ENCODE peak calls at places on chromosomes 6 and 20, in ten cellular contexts. B is left cardiac atrium; F is fibroblast of lung; H is Karpas-422; I is NCI-H1694 treated with DMSO at 0.1 percent for 48 hours; A is uterus; S is foreskin fibroblast; D is D341Med; J is transverse colon; V is activated T-helper 1 cell treated with anti-CD3 and anti-CD28 coated beads, Interleukin-12 subunit alpha, Interleukin-12 subunit beta, Interleukin-2, Interleukin-4 antibody, amounts not matched to agents 30 ng/mL and 10 ng/mL and 1 ng/mL, durations not matched to agents 14 hours and 24 hours and 36 hours. U is an unnamed sample.

GRCh38 chr6:113190170-113190569 is 667.0 kb upstream of the MARCKS start:
- DNase-seq in B (no peak), F (peak; percentile 11), H (no peak), I (no peak), A (no peak), S (no peak), D (peak; percentile 24), J (no peak), V (no peak), U (no peak)

GRCh38 chr20:59939879-59940128 is 301 bp downstream of the PPP1R3D start:
- DNase-seq in B (peak; percentile 49), F (no peak), H (no peak), I (no peak), A (no peak), S (peak; percentile 45), D (peak; percentile 53), J (peak; percentile 46), V (peak; percentile 9), U (no peak)

GRCh38 chr20:64080013-64080812 is at the start of gene OPRL1:
- DNase-seq in B (no peak), F (no peak), H (no peak), I (no peak), A (no peak), S (peak; percentile 55), D (no peak), J (no peak), V (no peak), U (no peak)

GRCh38 chr6:159043986-159044385 is 805 bp downstream of the TAGAP start:
- DNase-seq in B (no peak), F (no peak), H (peak; percentile 47), I (no peak), A (no peak), S (no peak), D (no peak), J (no peak), V (no peak), U (no peak)

GRCh38 chr6:2387445-2387844 is 142.0 kb upstream of the GMDS start:
- DNase-seq in B (no peak), F (no peak), H (no peak), I (no peak), A (no peak), S (no peak), D (no peak), J (no peak), V (no peak), U (no peak)

GRCh38 chr20:11158146-11158545 is 484.3 kb upstream of the JAG1 start:
- DNase-seq in B (no peak), F (no peak), H (no peak), I (no peak), A (no peak), S (no peak), D (no peak), J (no peak), V (no peak), U (no peak)

GRCh38 chr20:36004045-36004444 is 35.7 kb downstream of the CNBD2 start:
- DNase-seq in B (no peak), F (no peak), H (no peak), I (no peak), A (no peak), S (peak; percentile 54), D (no peak), J (no peak), V (no peak), U (no peak)

GRCh38 chr6:163585932-163586437 is 171.5 kb downstream of the QKI start:
- DNase-seq in B (peak; percentile 76), F (peak; percentile 92), H (no peak), I (no peak), A (peak; percentile 46), S (peak; percentile 93), D (no peak), J (no peak), V (no peak), U (no peak)

GRCh38 chr20:9068232-9068781 is 580 bp upstream of the PLCB4 start:
- DNase-seq in B (peak; percentile 56), F (no peak), H (no peak), I (no peak), A (no peak), S (peak; percentile 66), D (peak; percentile 49), J (peak; percentile 36), V (no peak), U (no peak)

GRCh38 chr20:38303908-38304379 is at the start of gene BPI:
- DNase-seq in B (no peak), F (no peak), H (no peak), I (no peak), A (no peak), S (no peak), D (no peak), J (no peak), V (no peak), U (no peak)

GRCh38 chr6:18024876-18025275 is 37.4 kb upstream of the KIF13A start:
- DNase-seq in B (no peak), F (no peak), H (no peak), I (no peak), A (no peak), S (no peak), D (no peak), J (no peak), V (no peak), U (no peak)

GRCh38 chr6:118775381-118775780 is 118.6 kb upstream of the ASF1A start:
- DNase-seq in B (no peak), F (no peak), H (no peak), I (no peak), A (no peak), S (no peak), D (no peak), J (no peak), V (no peak), U (no peak)

GRCh38 chr6:130116273-130116672 is 97.9 kb downstream of the L3MBTL3 start:
- DNase-seq in B (no peak), F (no peak), H (peak; percentile 72), I (no peak), A (no peak), S (no peak), D (no peak), J (no peak), V (no peak), U (no peak)

GRCh38 chr6:71473908-71474307 is 185.3 kb downstream of the OGFRL1 start:
- DNase-seq in B (peak; percentile 54), F (peak; percentile 95), H (no peak), I (no peak), A (peak; percentile 50), S (peak; percentile 95), D (no peak), J (peak; percentile 28), V (no peak), U (no peak)

GRCh38 chr6:30493643-30494250 is 4.4 kb downstream of the HLA-E start:
- DNase-seq in B (no peak), F (no peak), H (peak; percentile 76), I (no peak), A (no peak), S (no peak), D (no peak), J (no peak), V (no peak), U (no peak)

GRCh38 chr6:151514000-151514730 is 20.3 kb downstream of the CCDC170 start:
- DNase-seq in B (no peak), F (no peak), H (no peak), I (no peak), A (no peak), S (no peak), D (no peak), J (no peak), V (no peak), U (no peak)

GRCh38 chr6:93468291-93468690 is 48.9 kb upstream of the EPHA7 start:
- DNase-seq in B (no peak), F (peak; percentile 69), H (no peak), I (no peak), A (no peak), S (peak; percentile 8), D (no peak), J (no peak), V (no peak), U (no peak)

GRCh38 chr20:41476013-41476441 is 109.4 kb upstream of the EMILIN3 start:
- DNase-seq in B (no peak), F (peak; percentile 67), H (no peak), I (peak; percentile 22), A (no peak), S (peak; percentile 61), D (no peak), J (peak; percentile 16), V (no peak), U (no peak)

GRCh38 chr20:18428490-18429173 is 38.2 kb downstream of the DZANK1 start:
- DNase-seq in B (peak; percentile 63), F (peak; percentile 66), H (no peak), I (no peak), A (peak; percentile 31), S (peak; percentile 65), D (no peak), J (peak; percentile 76), V (no peak), U (no peak)

GRCh38 chr20:49965781-49966304 is 16.9 kb upstream of the SNAI1 start:
- DNase-seq in B (no peak), F (no peak), H (no peak), I (no peak), A (no peak), S (no peak), D (no peak), J (no peak), V (no peak), U (no peak)

GRCh38 chr6:912871-913663 is 220.1 kb upstream of the EXOC2 start:
- DNase-seq in B (no peak), F (peak; percentile 78), H (peak; percentile 58), I (no peak), A (no peak), S (peak; percentile 89), D (peak; percentile 89), J (peak; percentile 21), V (no peak), U (no peak)

GRCh38 chr6:81997091-81997926 is 244.8 kb upstream of the TENT5A start:
- DNase-seq in B (no peak), F (peak; percentile 85), H (no peak), I (no peak), A (no peak), S (peak; percentile 89), D (no peak), J (no peak), V (no peak), U (no peak)

GRCh38 chr20:36573798-36574277 is 441 bp downstream of the TGIF2 start:
- DNase-seq in B (peak; percentile 41), F (no peak), H (peak; percentile 80), I (no peak), A (no peak), S (peak; percentile 21), D (no peak), J (peak; percentile 54), V (no peak), U (peak; percentile 12)

GRCh38 chr6:51350308-51350904 is 531.7 kb downstream of the TFAP2B start:
- DNase-seq in B (no peak), F (no peak), H (no peak), I (no peak), A (no peak), S (peak; percentile 0), D (no peak), J (no peak), V (no peak), U (no peak)

GRCh38 chr20:58131581-58132142 is 96.8 kb downstream of the ANKRD60 start:
- DNase-seq in B (no peak), F (peak; percentile 84), H (no peak), I (no peak), A (peak; percentile 9), S (peak; percentile 92), D (peak; percentile 10), J (no peak), V (no peak), U (no peak)

GRCh38 chr20:62119101-62119500 is 3.2 kb upstream of the LSM14B start:
- DNase-seq in B (no peak), F (no peak), H (no peak), I (no peak), A (no peak), S (no peak), D (no peak), J (no peak), V (no peak), U (no peak)

GRCh38 chr6:45184937-45185336 is 143.2 kb upstream of the RUNX2 start:
- DNase-seq in B (no peak), F (no peak), H (no peak), I (no peak), A (no peak), S (no peak), D (no peak), J (no peak), V (no peak), U (no peak)

GRCh38 chr6:29757282-29757681 is 34.0 kb downstream of the HLA-F start:
- DNase-seq in B (no peak), F (no peak), H (no peak), I (no peak), A (no peak), S (no peak), D (no peak), J (no peak), V (no peak), U (no peak)

U was measured in stimulated activated naive B cell treated with anti-CD40 and anti-IgM and Interleukin-4, amounts not matched to agents 10 μg/mL and 1 μg/mL and 100 μg/mL, for 72 hours.